ENCODE peak calls at places on chromosomes 7 and 10, in eight cellular contexts. V is iris pigment epithelial cell; E is heart left ventricle; X is activated CD8-positive, alpha-beta memory T cell treated with anti-CD3 and anti-CD28 coated beads for 24 hours; R is stimulated activated CD8-positive, alpha-beta memory T cell treated with anti-CD3 and anti-CD28 coated beads, Interleukin-15, amount 100 ng/mL, for 24 hours; L is T-helper 22 cell; K is GM04503; B is nucleus accumbens. H is an unnamed sample.

GRCh38 chr7:85001493-85002345 is 185.1 kb downstream of the SEMA3D start:
- DNase-seq in R (no peak), V (peak), K (no peak), B (no peak), L (no peak), X (no peak), E (no peak), H (no peak)

GRCh38 chr7:143269254-143269653 is 6.0 kb downstream of the GSTK1 start:
- DNase-seq in E (no peak), X (no peak), R (no peak), L (no peak), K (no peak), V (no peak), B (no peak), H (no peak)

GRCh38 chr7:105691692-105692564 is 110.6 kb upstream of the EFCAB10 start:
- DNase-seq in L (peak), K (peak), E (peak), B (no peak), V (peak), X (peak), R (no peak), H (peak)

GRCh38 chr10:108393111-108393510 is 1228.6 kb upstream of the SORCS1 start:
- DNase-seq in R (no peak), L (no peak), V (peak), B (no peak), X (no peak), K (no peak), E (no peak), H (no peak)

GRCh38 chr7:117572826-117573620 is 93.2 kb downstream of the CFTR start:
- DNase-seq in V (no peak), X (no peak), L (no peak), R (no peak), E (no peak), K (no peak), B (no peak), H (no peak)

GRCh38 chr7:69402696-69403095 is 195.6 kb upstream of the AUTS2 start:
- DNase-seq in E (no peak), B (no peak), L (no peak), X (no peak), V (no peak), R (no peak), K (no peak), H (no peak)

GRCh38 chr7:37514520-37514919 is 65.9 kb upstream of the ELMO1 start:
- DNase-seq in X (no peak), L (no peak), E (no peak), V (no peak), R (no peak), B (no peak), K (no peak), H (no peak)

GRCh38 chr7:149690688-149691446 is 82.5 kb downstream of the ZNF467 start:
- DNase-seq in L (no peak), K (peak), V (peak), R (no peak), B (no peak), E (no peak), X (no peak), H (no peak)

GRCh38 chr10:18542832-18543231 is 108.6 kb downstream of the NSUN6 start:
- DNase-seq in L (no peak), B (no peak), E (no peak), V (peak), K (no peak), X (no peak), R (no peak), H (no peak)

GRCh38 chr10:48314107-48314506 is 7.6 kb downstream of the MAPK8 start:
- DNase-seq in X (no peak), B (no peak), E (no peak), K (no peak), L (no peak), R (no peak), V (no peak), H (no peak)

GRCh38 chr7:13165854-13166253 is 478.4 kb downstream of the ARL4A start:
- DNase-seq in X (no peak), B (no peak), E (no peak), L (no peak), R (no peak), V (no peak), K (no peak), H (no peak)

GRCh38 chr10:93081834-93082233 is 8.1 kb downstream of the CYP26A1 start:
- DNase-seq in X (peak), R (no peak), V (peak), B (no peak), K (no peak), E (no peak), L (no peak), H (no peak)

GRCh38 chr7:135362871-135363270 is 129.2 kb downstream of the STRA8 start:
- DNase-seq in B (no peak), E (no peak), X (no peak), R (no peak), K (no peak), V (no peak), L (no peak), H (no peak)

GRCh38 chr10:79299397-79300370 is 47.6 kb upstream of the PPIF start:
- DNase-seq in V (peak), R (no peak), X (no peak), K (peak), B (no peak), L (no peak), E (no peak), H (no peak)